ENCODE peak calls at places on chromosome 7, in four cellular contexts. N, P, A and D are unnamed samples.

GRCh38 chr7:2638224-2638991 is 6.6 kb downstream of the TTYH3 start:
- DNase-seq in N (no peak), P (peak; percentile 84), A (peak; percentile 79), D (no peak)

GRCh38 chr7:70700055-70700934 is 431.6 kb upstream of the GALNT17 start:
- DNase-seq in N (no peak), P (no peak), A (no peak), D (no peak)

GRCh38 chr7:28093617-28094232 is 86.9 kb downstream of the JAZF1 start:
- DNase-seq in N (peak; percentile 93), P (peak; percentile 63), A (peak; percentile 90), D (peak; percentile 87)

GRCh38 chr7:134739362-134739761 is 40.1 kb upstream of the CALD1 start:
- DNase-seq in N (no peak), P (no peak), A (no peak), D (no peak)

GRCh38 chr7:80825499-80825898 is 93.4 kb downstream of the SEMA3C start:
- DNase-seq in N (no peak), P (no peak), A (no peak), D (no peak)

GRCh38 chr7:116576350-116577319 is 51.8 kb downstream of the CAV1 start:
- DNase-seq in N (no peak), P (peak; percentile 57), A (no peak), D (no peak)

GRCh38 chr7:64618785-64619456 is 47.0 kb upstream of the ZNF107 start:
- DNase-seq in N (peak; percentile 61), P (no peak), A (no peak), D (no peak)

GRCh38 chr7:13603661-13604060 is 385.8 kb downstream of the ETV1 start:
- DNase-seq in N (no peak), P (no peak), A (no peak), D (no peak)

GRCh38 chr7:130293521-130293920 is 560 bp downstream of the CPA4 start:
- DNase-seq in N (no peak), P (no peak), A (no peak), D (no peak)

GRCh38 chr7:26179422-26179821 is 21.1 kb downstream of the HNRNPA2B1 start:
- DNase-seq in N (no peak), P (no peak), A (no peak), D (no peak)

GRCh38 chr7:104149822-104150221 is 58.0 kb downstream of the ORC5 start:
- DNase-seq in N (no peak), P (no peak), A (no peak), D (no peak)

GRCh38 chr7:43658718-43659548 is 70.4 kb downstream of the COA1 start:
- DNase-seq in N (no peak), P (no peak), A (no peak), D (no peak)

GRCh38 chr7:115910541-115911164 is 119.9 kb downstream of the TFEC start:
- DNase-seq in N (peak; percentile 13), P (no peak), A (no peak), D (no peak)

GRCh38 chr7:6128205-6128604 is 97.0 kb downstream of the ANKRD61 start:
- DNase-seq in N (no peak), P (no peak), A (no peak), D (no peak)

GRCh38 chr7:100465702-100466311 is 1.7 kb upstream of the SPACDR start:
- DNase-seq in N (no peak), P (peak; percentile 89), A (peak; percentile 84), D (no peak)

GRCh38 chr7:149859369-149859768 is 14.4 kb upstream of the ATP6V0E2 start:
- DNase-seq in N (no peak), P (no peak), A (no peak), D (peak; percentile 23)

GRCh38 chr7:107879400-107880035 is 11.5 kb upstream of the DLD start:
- DNase-seq in N (peak; percentile 42), P (no peak), A (no peak), D (no peak)

GRCh38 chr7:46939558-46939957 is 642.4 kb downstream of the TNS3 start:
- DNase-seq in N (peak; percentile 11), P (no peak), A (no peak), D (no peak)

GRCh38 chr7:491958-492713 is 27.5 kb downstream of the PDGFA start:
- DNase-seq in N (no peak), P (peak; percentile 20), A (peak; percentile 60), D (no peak)

GRCh38 chr7:149125189-149125863 is 798 bp downstream of the ZNF425 start:
- DNase-seq in N (peak; percentile 19), P (no peak), A (no peak), D (no peak)

GRCh38 chr7:40200791-40201190 is 66.0 kb downstream of the SUGCT start:
- DNase-seq in N (no peak), P (no peak), A (no peak), D (no peak)

GRCh38 chr7:412313-412710 is 107.3 kb downstream of the PDGFA start:
- DNase-seq in N (no peak), P (peak; percentile 15), A (peak; percentile 57), D (no peak)

GRCh38 chr7:26937956-26938623 is 73.7 kb upstream of the SKAP2 start:
- DNase-seq in N (no peak), P (no peak), A (no peak), D (no peak)

GRCh38 chr7:28228386-28228785 is 47.8 kb upstream of the JAZF1 start:
- DNase-seq in N (no peak), P (no peak), A (no peak), D (no peak)

GRCh38 chr7:1679966-1680730 is 10.1 kb downstream of the ELFN1 start:
- DNase-seq in N (no peak), P (no peak), A (peak; percentile 39), D (no peak)

GRCh38 chr7:85186521-85187241 is at the start of gene SEMA3D:
- DNase-seq in N (peak; percentile 64), P (peak; percentile 60), A (peak; percentile 93), D (no peak)

GRCh38 chr7:38316733-38317360 is 43.4 kb upstream of the TARP start:
- DNase-seq in N (peak; percentile 42), P (no peak), A (no peak), D (no peak)

GRCh38 chr7:109793-110556 is 82.4 kb upstream of the FAM20C start:
- DNase-seq in N (no peak), P (no peak), A (no peak), D (no peak)

GRCh38 chr7:107530749-107531148 is 33.0 kb downstream of the COG5 start:
- DNase-seq in N (no peak), P (no peak), A (no peak), D (no peak)

GRCh38 chr7:73909051-73909941 is 48.3 kb downstream of the TMEM270 start:
- DNase-seq in N (peak; percentile 87), P (no peak), A (peak; percentile 72), D (no peak)

GRCh38 chr7:102223175-102223574 is 63.5 kb upstream of the SH2B2 start:
- DNase-seq in N (no peak), P (no peak), A (no peak), D (no peak)

GRCh38 chr7:102146122-102146521 is 140.5 kb upstream of the SH2B2 start:
- DNase-seq in N (no peak), P (peak; percentile 78), A (no peak), D (no peak)

GRCh38 chr7:119761776-119762175 is 511.2 kb upstream of the KCND2 start:
- DNase-seq in N (no peak), P (no peak), A (no peak), D (no peak)

GRCh38 chr7:131196808-131197207 is 130.9 kb upstream of the MKLN1 start:
- DNase-seq in N (no peak), P (no peak), A (no peak), D (no peak)

GRCh38 chr7:90453259-90453891 is 16.1 kb upstream of the PTTG1IP2 start:
- DNase-seq in N (no peak), P (no peak), A (no peak), D (no peak)

GRCh38 chr7:2982831-2983230 is 60.8 kb downstream of the CARD11 start:
- DNase-seq in N (no peak), P (no peak), A (peak; percentile 90), D (no peak)

GRCh38 chr7:72265071-72265470 is 147.1 kb downstream of the CALN1 start:
- DNase-seq in N (no peak), P (no peak), A (no peak), D (no peak)

GRCh38 chr7:151114151-151115090 is 28.1 kb downstream of the AGAP3 start:
- DNase-seq in N (no peak), P (no peak), A (no peak), D (no peak)

GRCh38 chr7:2687338-2687869 is 598 bp upstream of the AMZ1 start:
- DNase-seq in N (no peak), P (no peak), A (peak; percentile 87), D (no peak)

DNA sequence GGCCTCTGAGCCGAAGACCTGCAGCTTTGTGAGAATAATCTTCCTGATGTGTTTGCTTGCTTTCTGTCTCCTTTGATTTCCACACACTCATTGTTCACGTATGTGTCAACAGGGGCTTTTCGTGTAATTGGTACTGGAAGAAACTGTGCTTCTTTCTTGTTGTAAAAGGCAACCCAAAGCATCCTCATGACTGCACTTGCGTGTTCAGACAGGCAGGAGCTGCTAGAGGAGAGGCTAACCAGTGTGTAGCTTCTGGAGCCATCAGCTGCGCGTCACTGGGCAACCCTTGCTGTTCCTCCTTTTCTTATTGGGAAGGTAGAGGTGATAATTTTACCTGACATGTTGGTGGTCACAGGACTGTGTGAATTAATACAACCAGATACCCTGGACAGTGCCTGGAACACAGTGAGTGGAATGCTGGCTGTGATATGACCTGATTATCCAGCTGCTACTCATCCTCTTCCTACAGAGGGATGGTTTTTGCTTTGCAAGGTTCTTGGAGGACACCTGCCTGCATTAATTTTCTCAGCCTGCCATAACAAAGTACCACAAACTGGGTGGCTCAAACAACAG is 213.0 kb downstream of the ABCA13 start:
- DNase-seq in N (no peak), P (no peak), A (no peak), D (no peak)
- TF ChIP-seq CTCF in N (no peak), P (no peak), A (no peak), D (no peak)

GRCh38 chr7:29977926-29978652 is 11.5 kb downstream of the SCRN1 start:
- DNase-seq in N (no peak), P (no peak), A (no peak), D (no peak)
- TF ChIP-seq CTCF in N (no peak), P (no peak), A (no peak), D (no peak)

GRCh38 chr7:122813845-122814244 is 72.4 kb downstream of the CADPS2 start:
- DNase-seq in N (no peak), P (no peak), A (no peak), D (no peak)
- TF ChIP-seq CTCF in N (no peak), P (no peak), A (no peak), D (no peak)

GRCh38 chr7:66502230-66503035 is 126.2 kb upstream of the KCTD7 start:
- DNase-seq in N (no peak), P (no peak), A (peak; percentile 59), D (no peak)
- TF ChIP-seq CTCF in N (no peak), P (no peak), A (no peak), D (no peak)

DNA sequence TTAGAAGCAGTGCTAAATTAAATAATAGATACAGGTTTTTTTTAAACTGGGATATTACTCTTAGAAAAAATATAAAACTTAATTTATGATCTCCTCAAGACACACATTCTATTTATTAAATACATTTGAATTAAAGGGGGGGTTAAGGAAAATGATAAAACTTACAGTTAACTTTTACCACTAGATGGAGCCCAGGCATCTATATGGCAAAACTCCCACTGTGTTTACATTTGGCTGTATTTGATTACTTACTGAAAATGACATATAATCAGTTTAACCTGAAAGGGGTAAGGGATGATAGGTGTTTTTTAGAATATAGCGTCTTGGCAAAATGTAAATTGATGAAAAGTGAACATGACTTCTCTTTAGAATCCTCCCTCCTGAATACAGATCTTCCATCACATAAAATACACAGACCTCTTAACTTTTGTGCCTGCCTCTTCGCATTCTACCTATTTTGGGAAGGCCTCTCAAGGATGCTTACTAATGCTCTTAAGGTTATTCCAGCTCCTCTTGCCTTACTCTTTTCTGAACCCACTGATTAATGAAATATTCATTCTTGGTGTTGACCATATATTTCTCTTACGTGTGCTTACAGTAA is 235.7 kb downstream of the AGMO start:
- DNase-seq in N (no peak), P (no peak), A (no peak), D (no peak)
- TF ChIP-seq CTCF in N (peak; percentile 0), P (peak; percentile 62), A (no peak), D (no peak)

GRCh38 chr7:95718556-95719410 is 53.6 kb upstream of the DYNC1I1 start:
- DNase-seq in N (no peak), P (no peak), A (no peak), D (no peak)
- TF ChIP-seq CTCF in N (no peak), P (peak; percentile 36), A (no peak), D (no peak)